ENCODE peak calls at places on chromosome 15, in seven cellular contexts. P, I, W, E, H, O and Z are unnamed samples.
A peak's percentile ranks its signal among the peaks of the same experiment; 100 is the strongest.

GRCh38 chr15:51634591-51635198 is 12.1 kb upstream of the DMXL2 start:
- DNase-seq in P (no peak), I (no peak), W (no peak), E (no peak), H (no peak), O (no peak), Z (no peak)

GRCh38 chr15:75583689-75584088 is 4.6 kb upstream of the PTPN9 start:
- DNase-seq in P (no peak), I (peak; percentile 51), W (no peak), E (no peak), H (no peak), O (no peak), Z (no peak)

GRCh38 chr15:48634934-48635333 is 10.6 kb downstream of the FBN1 start:
- DNase-seq in P (no peak), I (no peak), W (no peak), E (no peak), H (peak; percentile 84), O (no peak), Z (no peak)

GRCh38 chr15:92025717-92026270 is 172.3 kb downstream of the SLCO3A1 start:
- DNase-seq in P (no peak), I (no peak), W (no peak), E (no peak), H (no peak), O (no peak), Z (no peak)

GRCh38 chr15:52136471-52136993 is 24.0 kb upstream of the BCL2L10 start:
- DNase-seq in P (no peak), I (no peak), W (no peak), E (no peak), H (peak; percentile 61), O (no peak), Z (no peak)

GRCh38 chr15:99059010-99059981 is 45.6 kb upstream of the SYNM start:
- DNase-seq in P (peak; percentile 89), I (peak; percentile 92), W (peak; percentile 70), E (peak; percentile 50), H (peak; percentile 84), O (peak; percentile 85), Z (peak; percentile 77)

GRCh38 chr15:42444415-42445063 is 46.4 kb downstream of the ZNF106 start:
- DNase-seq in P (no peak), I (no peak), W (no peak), E (no peak), H (peak; percentile 46), O (no peak), Z (no peak)

GRCh38 chr15:35751421-35752133 is 205.6 kb upstream of the DPH6 start:
- DNase-seq in P (peak; percentile 23), I (peak; percentile 64), W (peak; percentile 33), E (peak; percentile 23), H (peak; percentile 80), O (peak; percentile 53), Z (peak; percentile 51)

GRCh38 chr15:65355173-65355982 is 22.4 kb downstream of the IGDCC3 start:
- DNase-seq in P (no peak), I (no peak), W (no peak), E (no peak), H (no peak), O (no peak), Z (no peak)

GRCh38 chr15:83158393-83158792 is 49.2 kb downstream of the HDGFL3 start:
- DNase-seq in P (no peak), I (no peak), W (no peak), E (no peak), H (peak; percentile 28), O (peak; percentile 33), Z (no peak)

GRCh38 chr15:29568840-29569532 is 253.3 kb downstream of the TJP1 start:
- DNase-seq in P (no peak), I (no peak), W (no peak), E (no peak), H (no peak), O (peak; percentile 71), Z (no peak)

GRCh38 chr15:84785053-84785452 is 32.1 kb upstream of the ALPK3 start:
- DNase-seq in P (no peak), I (no peak), W (no peak), E (no peak), H (no peak), O (no peak), Z (no peak)

GRCh38 chr15:100686725-100687488 is 84.5 kb downstream of the ASB7 start:
- DNase-seq in P (no peak), I (no peak), W (no peak), E (no peak), H (no peak), O (peak; percentile 51), Z (no peak)

GRCh38 chr15:52318729-52319500 is 23.3 kb upstream of the MYO5C start:
- DNase-seq in P (no peak), I (no peak), W (no peak), E (no peak), H (no peak), O (no peak), Z (no peak)

GRCh38 chr15:65631503-65631902 is 9.8 kb downstream of the SLC24A1 start:
- DNase-seq in P (no peak), I (no peak), W (no peak), E (no peak), H (no peak), O (no peak), Z (no peak)

GRCh38 chr15:88385078-88385700 is 82.0 kb downstream of the MRPL46 start:
- DNase-seq in P (no peak), I (no peak), W (no peak), E (no peak), H (no peak), O (peak; percentile 62), Z (no peak)

GRCh38 chr15:53072077-53072476 is 281.9 kb upstream of the ONECUT1 start:
- DNase-seq in P (no peak), I (no peak), W (peak; percentile 77), E (no peak), H (no peak), O (peak; percentile 84), Z (no peak)

GRCh38 chr15:75129788-75130187 is 71.9 kb upstream of the C15orf39 start:
- DNase-seq in P (no peak), I (no peak), W (no peak), E (no peak), H (no peak), O (no peak), Z (no peak)

GRCh38 chr15:48005921-48006541 is 114.8 kb upstream of the SLC24A5 start:
- DNase-seq in P (no peak), I (peak; percentile 47), W (no peak), E (no peak), H (peak; percentile 65), O (peak; percentile 23), Z (no peak)

GRCh38 chr15:85047271-85047948 is 65.8 kb downstream of the PDE8A start:
- DNase-seq in P (no peak), I (peak; percentile 42), W (no peak), E (no peak), H (peak; percentile 98), O (peak; percentile 60), Z (peak; percentile 88)

GRCh38 chr15:76961277-76962010 is 29.9 kb downstream of the RCN2 start:
- DNase-seq in P (no peak), I (no peak), W (no peak), E (no peak), H (peak; percentile 16), O (no peak), Z (no peak)

GRCh38 chr15:64502537-64502936 is 42.2 kb downstream of the ZNF609 start:
- DNase-seq in P (no peak), I (no peak), W (no peak), E (no peak), H (peak; percentile 45), O (no peak), Z (no peak)

GRCh38 chr15:73650387-73651126 is 17.4 kb upstream of the NPTN start:
- DNase-seq in P (peak; percentile 50), I (no peak), W (no peak), E (no peak), H (peak; percentile 84), O (no peak), Z (no peak)